ENCODE peak calls at places on chromosomes 1 and 21, in six cellular contexts. K is glutamatergic neuron, C is heart left ventricle, U is RWPE1, H is RWPE2, Y is GM13976. S is an unnamed sample.

GRCh38 chr1:61254629-61255323 is 172.4 kb downstream of the NFIA start:
- DNase-seq in C (peak), K (no peak), Y (no peak), U (peak), H (no peak), S (no peak)

GRCh38 chr21:29538115-29538514 is 239.4 kb downstream of the BACH1 start:
- DNase-seq in U (no peak), C (no peak), H (no peak), K (no peak), Y (no peak), S (no peak)

GRCh38 chr1:16156848-16157495 is 1.1 kb upstream of the EPHA2 start:
- DNase-seq in U (no peak), C (no peak), H (no peak), K (no peak), Y (no peak), S (no peak)

GRCh38 chr1:208036177-208036808 is 125.4 kb upstream of the CD34 start:
- DNase-seq in H (no peak), C (no peak), K (no peak), U (no peak), Y (peak), S (no peak)

GRCh38 chr1:151934048-151934493 is 24.8 kb upstream of the THEM4 start:
- DNase-seq in U (peak), H (no peak), K (peak), C (no peak), Y (peak), S (no peak)

GRCh38 chr1:84298336-84298687 is 3.2 kb upstream of the SAMD13 start:
- DNase-seq in K (peak), Y (peak), U (peak), C (peak), H (no peak), S (peak)

GRCh38 chr1:184691719-184692324 is 62.8 kb downstream of the EDEM3 start:
- DNase-seq in U (peak), H (no peak), C (no peak), Y (no peak), K (no peak), S (no peak)

GRCh38 chr21:38785483-38785882 is 20.2 kb upstream of the ETS2 start:
- DNase-seq in U (no peak), C (no peak), H (no peak), Y (no peak), K (no peak), S (no peak)

GRCh38 chr1:223494926-223495645 is 101.9 kb downstream of the CCDC185 start:
- DNase-seq in K (no peak), H (no peak), C (no peak), Y (no peak), U (no peak), S (no peak)

GRCh38 chr1:197145451-197146029 is 929 bp downstream of the ASPM start:
- DNase-seq in H (no peak), Y (no peak), C (no peak), K (no peak), U (no peak), S (no peak)

GRCh38 chr1:43604192-43604591 is 45.8 kb upstream of the KDM4A start:
- DNase-seq in H (no peak), Y (no peak), K (no peak), C (no peak), U (no peak), S (no peak)

GRCh38 chr1:91617242-91617837 is 116.7 kb downstream of the CDC7 start:
- DNase-seq in Y (no peak), C (peak), K (no peak), H (no peak), U (no peak), S (no peak)

GRCh38 chr1:178109348-178110143 is 15.6 kb downstream of the RASAL2 start:
- DNase-seq in K (no peak), H (no peak), Y (no peak), C (no peak), U (no peak), S (no peak)

GRCh38 chr1:234643850-234644134 is 33.8 kb upstream of the IRF2BP2 start:
- DNase-seq in C (no peak), U (no peak), H (no peak), K (no peak), Y (no peak), S (no peak)

GRCh38 chr1:67408148-67408547 is 22.1 kb downstream of the SERBP1 start:
- DNase-seq in U (no peak), Y (no peak), K (no peak), H (no peak), C (no peak), S (no peak)

GRCh38 chr1:31668303-31668883 is 23.7 kb upstream of the PEF1 start:
- DNase-seq in C (no peak), H (no peak), Y (no peak), U (no peak), K (peak), S (no peak)

GRCh38 chr1:162710349-162710748 is 78.1 kb downstream of the DDR2 start:
- DNase-seq in U (no peak), K (no peak), Y (no peak), C (no peak), H (no peak), S (no peak)

GRCh38 chr1:182707116-182707515 is 22.7 kb upstream of the RGS8 start:
- DNase-seq in Y (no peak), K (no peak), U (no peak), H (no peak), C (peak), S (no peak)

GRCh38 chr1:112905420-112906154 is 50.4 kb downstream of the SLC16A1 start:
- DNase-seq in Y (no peak), U (no peak), C (no peak), K (no peak), H (no peak), S (no peak)

GRCh38 chr1:82706741-82707140 is 906.0 kb downstream of the ADGRL2 start:
- DNase-seq in Y (no peak), K (no peak), C (no peak), U (no peak), H (no peak), S (no peak)

GRCh38 chr1:36161656-36162531 is 5.9 kb downstream of the MAP7D1 start:
- DNase-seq in Y (peak), C (no peak), H (peak), K (no peak), U (peak), S (no peak)

GRCh38 chr1:11640101-11640500 is 14.1 kb downstream of the FBXO2 start:
- DNase-seq in Y (no peak), K (no peak), C (no peak), H (no peak), U (no peak), S (no peak)

GRCh38 chr1:97636941-97637340 is 283.9 kb downstream of the DPYD start:
- DNase-seq in K (no peak), U (no peak), Y (no peak), H (no peak), C (no peak), S (no peak)

GRCh38 chr21:41815652-41816582 is 49.1 kb upstream of the RIPK4 start:
- DNase-seq in H (no peak), C (no peak), Y (no peak), K (no peak), U (no peak), S (peak)

GRCh38 chr1:213492161-213493041 is 441.4 kb downstream of the RPS6KC1 start:
- DNase-seq in K (peak), U (no peak), H (no peak), C (no peak), Y (no peak), S (no peak)

GRCh38 chr1:58786927-58787245 is 3.0 kb upstream of the JUN start:
- DNase-seq in H (no peak), K (no peak), U (no peak), Y (no peak), C (no peak), S (no peak)
- TF ChIP-seq CTCF in H (no peak), K (no peak), U (no peak), Y (no peak), C (no peak), S (no peak)

GRCh38 chr1:104136621-104137020 is 386.9 kb downstream of the AMY1C start:
- DNase-seq in K (no peak), H (no peak), Y (no peak), U (no peak), C (no peak), S (no peak)

GRCh38 chr1:104132386-104132973 is 382.8 kb downstream of the AMY1C start:
- DNase-seq in Y (peak), U (peak), H (no peak), C (no peak), K (no peak), S (no peak)
- TF ChIP-seq CTCF in Y (peak), U (peak), H (peak), C (peak), K (peak), S (peak)

GRCh38 chr1:81617308-81618027 is 183.3 kb upstream of the ADGRL2 start:
- DNase-seq in K (no peak), H (no peak), Y (no peak), C (no peak), U (no peak), S (no peak)
- TF ChIP-seq CTCF in K (no peak), H (no peak), Y (no peak), C (no peak), U (no peak), S (no peak)

DNA sequence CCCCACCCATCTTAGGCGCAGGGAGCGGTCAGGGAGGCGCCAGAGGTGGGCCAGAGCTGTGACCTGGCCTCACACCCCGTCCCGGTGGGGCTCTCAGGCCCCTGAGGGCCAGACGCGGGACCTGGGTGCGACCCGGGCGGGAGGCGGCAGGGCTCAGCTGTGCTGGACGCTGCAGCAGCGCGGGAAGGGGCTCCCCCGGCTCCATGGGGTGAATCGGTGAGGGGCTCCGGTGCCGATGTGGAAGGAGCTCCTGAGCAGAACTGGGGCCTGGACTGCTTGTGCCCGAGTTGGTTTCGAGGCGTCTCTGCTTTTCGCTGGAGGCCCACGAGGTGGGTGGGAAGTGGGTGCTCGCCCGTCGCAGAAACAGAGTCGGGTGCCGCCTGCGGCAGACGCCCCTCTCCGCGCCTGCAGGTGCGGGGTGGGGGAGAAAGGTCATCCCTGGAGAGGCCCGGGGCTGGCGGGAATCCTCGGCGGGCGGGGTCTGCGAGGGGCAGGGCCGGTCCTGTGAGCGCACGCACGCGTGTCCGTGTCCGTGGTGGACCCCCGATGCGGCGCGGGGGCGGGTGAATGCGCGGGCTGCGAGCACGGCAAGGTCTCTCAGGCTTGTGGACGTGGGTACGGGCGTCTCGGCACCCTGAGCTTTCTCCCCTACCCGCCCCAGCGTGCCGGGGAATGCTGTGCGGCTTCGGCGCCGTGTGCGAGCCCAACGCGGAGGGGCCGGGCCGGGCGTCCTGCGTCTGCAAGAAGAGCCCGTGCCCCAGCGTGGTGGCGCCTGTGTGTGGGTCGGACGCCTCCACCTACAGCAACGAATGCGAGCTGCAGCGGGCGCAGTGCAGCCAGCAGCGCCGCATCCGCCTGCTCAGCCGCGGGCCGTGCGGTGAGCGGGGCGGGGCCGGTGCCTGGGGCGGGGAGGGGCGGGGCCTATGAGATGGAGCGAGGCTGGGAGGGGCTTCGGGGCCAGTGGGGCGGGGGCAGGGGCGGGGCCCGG is 20.4 kb downstream of the AGRN start:
- DNase-seq in K (peak), Y (peak), U (peak), C (peak), H (peak), S (no peak)
- TF ChIP-seq CTCF in K (no peak), Y (peak), U (peak), C (no peak), H (no peak), S (peak)

DNA sequence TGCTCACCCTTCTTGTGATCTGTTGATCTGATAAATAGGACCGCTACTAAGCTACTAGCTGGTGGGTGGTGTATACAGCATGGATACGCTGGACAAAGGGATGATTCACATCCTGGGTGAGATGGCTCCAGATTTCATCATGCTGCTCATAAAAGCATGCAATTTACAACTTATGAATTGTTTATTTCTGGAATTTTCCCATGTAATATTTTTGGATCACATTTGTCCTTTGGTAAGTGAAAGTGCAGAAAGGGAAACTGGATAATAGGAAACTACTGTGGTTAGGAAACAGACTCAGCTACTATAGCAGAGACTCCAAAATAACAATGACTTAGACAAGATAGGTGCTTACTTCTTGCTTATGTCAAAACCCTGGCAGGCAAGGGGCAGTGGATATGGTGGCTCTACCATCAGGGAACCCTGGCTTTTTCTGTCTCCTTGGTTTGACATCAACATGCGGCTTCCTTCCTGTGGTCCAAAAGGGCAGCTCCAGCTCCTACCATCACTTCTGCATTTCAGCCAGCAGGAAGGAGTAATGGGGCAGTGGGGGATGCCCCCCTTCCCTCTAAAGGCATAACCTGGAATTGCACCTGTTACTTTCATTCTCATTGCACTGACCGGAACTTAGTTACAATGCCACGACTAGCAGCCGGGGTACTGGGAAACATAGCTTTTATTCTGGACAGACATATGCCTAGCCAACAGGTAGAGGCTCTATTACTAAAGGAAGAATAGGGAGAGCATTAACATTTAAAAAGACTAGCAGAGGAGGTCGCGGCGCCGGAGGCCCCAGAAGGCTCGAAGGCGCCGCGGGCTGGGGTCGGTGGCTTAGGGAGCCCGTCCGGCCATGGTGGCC is 13.8 kb upstream of the AK2 start:
- DNase-seq in K (no peak), Y (no peak), H (peak), C (no peak), U (peak), S (no peak)
- TF ChIP-seq CTCF in K (no peak), Y (no peak), H (peak), C (no peak), U (no peak), S (no peak)

DNA sequence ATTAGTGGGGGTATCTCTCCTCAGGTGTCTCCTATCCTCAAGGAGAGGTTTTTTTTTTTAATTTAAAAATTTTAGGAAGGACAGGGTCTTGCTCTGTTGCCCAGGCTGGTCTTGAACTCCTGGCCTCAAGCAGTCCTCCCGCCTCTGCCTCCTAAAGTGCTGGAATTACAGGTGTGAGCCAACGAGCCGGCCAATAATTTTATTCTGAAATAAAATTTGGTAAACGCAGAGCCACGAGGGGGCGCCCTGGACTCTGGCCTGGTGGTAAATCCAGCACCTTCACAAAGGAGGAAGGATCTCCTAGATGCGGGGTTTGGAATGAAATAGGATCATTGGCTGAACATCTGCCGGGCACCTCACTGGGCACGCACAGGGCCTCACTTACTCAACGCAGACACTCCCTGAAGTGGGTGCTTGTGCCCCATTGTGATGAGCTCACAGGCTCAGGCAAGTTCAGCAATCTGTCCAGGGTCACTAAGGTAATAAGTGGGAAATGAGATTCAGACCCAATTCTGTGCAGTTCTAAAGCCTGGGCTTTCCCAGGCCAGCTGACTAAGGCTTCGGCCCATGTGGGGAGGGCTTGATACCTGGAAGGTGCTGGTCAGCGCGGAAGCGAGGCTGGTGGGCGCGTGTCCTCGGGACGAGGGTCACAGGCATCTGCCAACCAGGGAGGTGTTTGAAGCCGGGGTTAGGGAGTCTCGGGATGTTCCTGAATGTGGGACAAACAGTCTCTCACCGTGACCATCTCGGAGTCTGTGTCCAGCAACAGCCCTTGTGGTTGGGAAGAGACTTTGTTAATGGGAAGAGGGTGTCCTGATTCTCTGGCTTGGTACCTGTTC is 32.7 kb upstream of the ETV3 start:
- DNase-seq in H (no peak), U (peak), C (no peak), Y (no peak), K (peak), S (peak)
- TF ChIP-seq CTCF in H (peak), U (peak), C (no peak), Y (peak), K (peak), S (peak)